ENCODE peak calls at places on chromosome 16, in six cellular contexts. I, C, N, W, A and V are unnamed samples.

GRCh38 chr16:13935408-13935807 is 15.5 kb downstream of the ERCC4 start:
- DNase-seq in A (no peak), N (no peak), I (peak), C (no peak), W (no peak), V (no peak)

GRCh38 chr16:83494459-83494858 is 313.3 kb upstream of the HSBP1 start:
- DNase-seq in I (no peak), N (no peak), A (no peak), C (no peak), W (no peak), V (no peak)

GRCh38 chr16:55568151-55568693 is 1.7 kb downstream of the CAPNS2 start:
- DNase-seq in I (no peak), N (no peak), A (no peak), C (no peak), W (no peak), V (no peak)

GRCh38 chr16:24273511-24273910 is 17.4 kb downstream of the CACNG3 start:
- DNase-seq in C (no peak), A (no peak), N (no peak), W (no peak), I (no peak), V (peak)

GRCh38 chr16:11597737-11598136 is 11.0 kb upstream of the LITAF start:
- DNase-seq in N (no peak), I (no peak), A (no peak), C (no peak), W (no peak), V (no peak)

GRCh38 chr16:76446251-76446650 is 169.1 kb downstream of the CNTNAP4 start:
- DNase-seq in I (no peak), N (no peak), W (no peak), A (no peak), C (no peak), V (no peak)

GRCh38 chr16:27676807-27677206 is 126.9 kb downstream of the KATNIP start:
- DNase-seq in C (no peak), I (no peak), N (peak), A (no peak), W (no peak), V (peak)

GRCh38 chr16:26993988-26994387 is 72.7 kb upstream of the C16orf82 start:
- DNase-seq in A (no peak), I (no peak), C (no peak), W (no peak), N (peak), V (peak)

GRCh38 chr16:46859719-46860152 is 24.4 kb upstream of the GPT2 start:
- DNase-seq in I (no peak), A (no peak), C (no peak), W (no peak), N (peak), V (peak)

GRCh38 chr16:57734308-57734924 is 1.2 kb upstream of the KATNB1 start:
- DNase-seq in N (no peak), C (no peak), A (no peak), I (no peak), W (no peak), V (no peak)

GRCh38 chr16:66382171-66382965 is 15.9 kb downstream of the CDH5 start:
- DNase-seq in N (peak), C (no peak), A (no peak), I (no peak), W (no peak), V (no peak)

GRCh38 chr16:647173-647902 is 1.8 kb upstream of the WDR90 start:
- DNase-seq in C (no peak), I (no peak), W (peak), A (no peak), N (no peak), V (no peak)

GRCh38 chr16:88541109-88541508 is 29.1 kb upstream of the ZC3H18 start:
- DNase-seq in I (no peak), C (no peak), N (no peak), A (no peak), W (no peak), V (no peak)

GRCh38 chr16:89574681-89575246 is 794 bp upstream of the CPNE7 start:
- DNase-seq in I (peak), A (no peak), C (peak), W (no peak), N (no peak), V (peak)

GRCh38 chr16:22784690-22785214 is 29.2 kb upstream of the HS3ST2 start:
- DNase-seq in W (no peak), I (no peak), A (no peak), N (no peak), C (no peak), V (no peak)

GRCh38 chr16:667780-668518 is at the start of gene RHOT2:
- DNase-seq in W (peak), C (peak), I (peak), A (peak), N (peak), V (peak)

GRCh38 chr16:31107465-31107867 is 720 bp upstream of the BCKDK start:
- DNase-seq in C (no peak), I (no peak), A (no peak), W (no peak), N (no peak), V (no peak)

GRCh38 chr16:86740817-86741799 is 162.8 kb downstream of the FOXL1 start:
- DNase-seq in N (peak), A (no peak), I (no peak), C (no peak), W (no peak), V (peak)

GRCh38 chr16:20901441-20902112 is 1.0 kb downstream of the LYRM1 start:
- DNase-seq in W (no peak), C (peak), I (peak), A (no peak), N (no peak), V (no peak)